ENCODE peak calls at places on chromosomes 2 and 18, in nine cellular contexts. L is tibial artery; C is M059J; G is omental fat pad; Q is naive thymus-derived CD4-positive, alpha-beta T cell; X is posterior cingulate gyrus; Z is activated naive CD4-positive, alpha-beta T cell treated with anti-CD3 and anti-CD28 coated beads, Interleukin-2, amount 10 ng/mL, durations not matched to agents 7 days and 5 days; I is cardiac septum; V is left lobe of liver. P is an unnamed sample.

GRCh38 chr2:150663143-150663542 is 175.7 kb upstream of the RND3 start:
- DNase-seq in L (no peak), C (peak; percentile 93), G (no peak), Q (no peak), X (no peak), Z (no peak), I (no peak), V (no peak), P (no peak)

GRCh38 chr2:170291474-170291873 is 113.5 kb downstream of the MYO3B start:
- DNase-seq in L (no peak), C (no peak), G (no peak), Q (no peak), X (no peak), Z (no peak), I (no peak), V (no peak), P (no peak)

GRCh38 chr2:226115832-226116200 is 683.8 kb downstream of the IRS1 start:
- DNase-seq in L (no peak), C (peak; percentile 23), G (no peak), Q (no peak), X (no peak), Z (no peak), I (no peak), V (no peak), P (no peak)

GRCh38 chr2:8461341-8461740 is 220.5 kb upstream of the ID2 start:
- DNase-seq in L (no peak), C (no peak), G (no peak), Q (no peak), X (no peak), Z (no peak), I (no peak), V (peak; percentile 19), P (no peak)

GRCh38 chr2:73294239-73294638 is 891 bp upstream of the EGR4 start:
- DNase-seq in L (no peak), C (no peak), G (no peak), Q (no peak), X (no peak), Z (no peak), I (no peak), V (no peak), P (no peak)

GRCh38 chr2:16030206-16031054 is 90.1 kb downstream of the MYCN start:
- DNase-seq in L (no peak), C (no peak), G (no peak), Q (no peak), X (no peak), Z (no peak), I (no peak), V (no peak), P (peak; percentile 68)

GRCh38 chr18:26524002-26524401 is 24.4 kb downstream of the KCTD1 start:
- DNase-seq in L (no peak), C (no peak), G (no peak), Q (no peak), X (no peak), Z (no peak), I (no peak), V (no peak), P (no peak)

GRCh38 chr2:240452471-240453256 is 17.2 kb downstream of the GPC1 start:
- DNase-seq in L (no peak), C (peak; percentile 49), G (no peak), Q (no peak), X (peak; percentile 93), Z (peak; percentile 36), I (no peak), V (peak; percentile 79), P (peak; percentile 72)

GRCh38 chr2:217552081-217552480 is 450.7 kb downstream of the TNS1 start:
- DNase-seq in L (no peak), C (no peak), G (no peak), Q (no peak), X (no peak), Z (no peak), I (no peak), V (no peak), P (no peak)

GRCh38 chr18:62577748-62578147 is 54.9 kb downstream of the ZCCHC2 start:
- DNase-seq in L (no peak), C (no peak), G (no peak), Q (no peak), X (no peak), Z (no peak), I (no peak), V (no peak), P (no peak)

GRCh38 chr2:96506016-96506906 is 1.1 kb upstream of the NEURL3 start:
- DNase-seq in L (no peak), C (no peak), G (no peak), Q (no peak), X (no peak), Z (no peak), I (no peak), V (no peak), P (no peak)

GRCh38 chr2:239389414-239390329 is 11.1 kb downstream of the HDAC4 start:
- DNase-seq in L (no peak), C (no peak), G (no peak), Q (no peak), X (no peak), Z (no peak), I (no peak), V (no peak), P (no peak)

GRCh38 chr2:139099721-139100120 is 319.5 kb upstream of the NXPH2 start:
- DNase-seq in L (no peak), C (no peak), G (no peak), Q (no peak), X (no peak), Z (no peak), I (no peak), V (no peak), P (no peak)

GRCh38 chr2:15702452-15702851 is 110.8 kb downstream of the DDX1 start:
- DNase-seq in L (no peak), C (no peak), G (no peak), Q (no peak), X (no peak), Z (no peak), I (no peak), V (no peak), P (no peak)

GRCh38 chr18:77557030-77557429 is 307.4 kb downstream of the GALR1 start:
- DNase-seq in L (no peak), C (no peak), G (no peak), Q (no peak), X (no peak), Z (peak; percentile 22), I (no peak), V (no peak), P (no peak)

GRCh38 chr18:58338961-58339722 is 289.7 kb downstream of the ALPK2 start:
- DNase-seq in L (no peak), C (no peak), G (no peak), Q (no peak), X (no peak), Z (no peak), I (no peak), V (no peak), P (no peak)

GRCh38 chr2:198186257-198186656 is 381.9 kb downstream of the PLCL1 start:
- DNase-seq in L (no peak), C (no peak), G (no peak), Q (no peak), X (no peak), Z (no peak), I (no peak), V (no peak), P (no peak)

GRCh38 chr2:71004356-71004755 is 9.7 kb upstream of the TEX261 start:
- DNase-seq in L (no peak), C (no peak), G (no peak), Q (no peak), X (no peak), Z (no peak), I (no peak), V (no peak), P (no peak)

GRCh38 chr2:129801575-129801974 is 177.9 kb upstream of the RAB6C start:
- DNase-seq in L (no peak), C (peak; percentile 24), G (no peak), Q (no peak), X (no peak), Z (no peak), I (no peak), V (no peak), P (no peak)

GRCh38 chr18:22841840-22842239 is 91.3 kb upstream of the RBBP8 start:
- DNase-seq in L (no peak), C (peak; percentile 72), G (no peak), Q (no peak), X (no peak), Z (no peak), I (no peak), V (no peak), P (no peak)